ENCODE peak calls at places on chromosomes 1 and 21, in nine cellular contexts. G is pons; C is activated CD4-positive, alpha-beta T cell treated with anti-CD3 and anti-CD28 coated beads, Interleukin-2, amount 50 U/mL, for 4 hours; N is MCF 10A; J is cardiac muscle cell; K is tibial artery; B is stimulated activated effector memory CD8-positive, alpha-beta T cell treated with anti-CD3 and anti-CD28 coated beads, Interleukin-12 subunit alpha, Interleukin-12 subunit beta, amount 100 ng/mL, for 72 hours; R is Ammon's horn; E is activated gamma-delta T cell treated with Interleukin-2 at 50 U/mL for 16 hours. Q is an unnamed sample.

GRCh38 chr1:157119008-157119407 is 19.2 kb downstream of the ETV3 start:
- DNase-seq in J (no peak), K (no peak), E (no peak), B (no peak), N (no peak), C (no peak), R (no peak), G (no peak), Q (no peak)

GRCh38 chr1:200530551-200531261 is 89.8 kb downstream of the KIF14 start:
- DNase-seq in G (no peak), R (no peak), K (no peak), J (no peak), C (peak), B (no peak), N (no peak), E (peak), Q (no peak)

GRCh38 chr1:112540395-112540794 is 31.6 kb downstream of the WNT2B start:
- DNase-seq in N (no peak), J (peak), B (no peak), R (no peak), G (no peak), C (no peak), K (no peak), E (no peak), Q (no peak)

GRCh38 chr1:22914633-22915217 is 57.9 kb downstream of the LACTBL1 start:
- DNase-seq in G (no peak), N (no peak), K (no peak), B (no peak), E (no peak), J (no peak), R (no peak), C (no peak), Q (no peak)

GRCh38 chr1:156391701-156392100 is 22.7 kb downstream of the RHBG start:
- DNase-seq in J (no peak), R (no peak), K (no peak), N (no peak), E (no peak), B (no peak), G (no peak), C (no peak), Q (no peak)

GRCh38 chr1:158180741-158181576 is at the start of gene CD1D:
- DNase-seq in G (no peak), J (peak), K (no peak), B (no peak), R (peak), C (no peak), N (peak), E (no peak), Q (no peak)

GRCh38 chr1:2594001-2594640 is 7.5 kb downstream of the PRXL2B start:
- DNase-seq in E (no peak), G (no peak), R (no peak), N (peak), B (no peak), K (peak), J (peak), C (no peak), Q (no peak)

GRCh38 chr1:178908358-178908757 is 37.5 kb upstream of the ANGPTL1 start:
- DNase-seq in G (no peak), B (no peak), C (no peak), J (peak), R (no peak), E (no peak), K (no peak), N (no peak), Q (no peak)

GRCh38 chr21:36524477-36524876 is 44.6 kb upstream of the CLDN14 start:
- DNase-seq in E (no peak), K (no peak), R (no peak), C (no peak), B (no peak), N (no peak), G (no peak), J (no peak), Q (no peak)

GRCh38 chr1:229640455-229640854 is 14.4 kb downstream of the URB2 start:
- DNase-seq in E (no peak), B (no peak), G (no peak), J (no peak), C (no peak), R (no peak), K (no peak), N (no peak), Q (no peak)

GRCh38 chr1:52955129-52955970 is 28.3 kb downstream of the SCP2 start:
- DNase-seq in J (peak), N (no peak), G (peak), E (no peak), R (peak), C (no peak), B (no peak), K (no peak), Q (no peak)

GRCh38 chr1:54805981-54806381 is 4.9 kb upstream of the TTC22 start:
- DNase-seq in J (no peak), B (no peak), K (no peak), R (peak), N (no peak), G (no peak), E (no peak), C (no peak), Q (no peak)

GRCh38 chr1:231544943-231545592 is 16.6 kb downstream of the TSNAX start:
- DNase-seq in K (no peak), B (no peak), N (no peak), E (no peak), J (peak), C (no peak), G (peak), R (no peak), Q (no peak)

GRCh38 chr1:39637301-39637700 is 2.1 kb downstream of the HEYL start:
- DNase-seq in B (no peak), C (no peak), N (no peak), K (no peak), E (no peak), R (no peak), J (no peak), G (no peak), Q (no peak)

GRCh38 chr1:244318512-244318911 is 133.2 kb downstream of the ADSS2 start:
- DNase-seq in E (no peak), J (no peak), R (no peak), B (no peak), K (no peak), G (no peak), N (no peak), C (no peak), Q (no peak)

Q was measured in chondrocyte.